ENCODE peak calls at places on chromosomes 2 and 18, in four cellular contexts. E is IMR-90, X is K562, Y is H1. D is an unnamed sample.
A peak's percentile ranks its signal among the peaks of the same experiment; 100 is the strongest.

GRCh38 chr18:60978338-60978737 is 354.9 kb upstream of the CDH20 start:
- DNase-seq in E (peak; percentile 38), X (no peak), Y (no peak), D (no peak)

GRCh38 chr2:220104871-220105351 is 477.5 kb downstream of the SLC4A3 start:
- DNase-seq in E (peak; percentile 91), X (peak; percentile 23), Y (no peak), D (peak; percentile 4)

GRCh38 chr2:181178823-181179412 is 198.5 kb downstream of the UBE2E3 start:
- DNase-seq in E (no peak), X (peak; percentile 3), Y (no peak), D (no peak)

GRCh38 chr2:43127941-43128561 is 98.4 kb downstream of the ZFP36L2 start:
- DNase-seq in E (no peak), X (no peak), Y (no peak), D (no peak)

GRCh38 chr2:62203459-62203858 is 7.5 kb downstream of the B3GNT2 start:
- DNase-seq in E (no peak), X (no peak), Y (no peak), D (no peak)

GRCh38 chr2:236712304-236712703 is 142.7 kb downstream of the ACKR3 start:
- DNase-seq in E (peak; percentile 23), X (no peak), Y (no peak), D (no peak)

GRCh38 chr2:176873403-176873802 is 339.2 kb upstream of the HNRNPA3 start:
- DNase-seq in E (peak; percentile 1), X (no peak), Y (no peak), D (no peak)

GRCh38 chr18:6576706-6577375 is 152.7 kb upstream of the ARHGAP28 start:
- DNase-seq in E (no peak), X (no peak), Y (no peak), D (no peak)

GRCh38 chr2:235244497-235245215 is 249.2 kb upstream of the AGAP1 start:
- DNase-seq in E (peak; percentile 15), X (no peak), Y (no peak), D (no peak)

GRCh38 chr18:66560092-66560491 is 43.8 kb downstream of the CDH19 start:
- DNase-seq in E (no peak), X (no peak), Y (no peak), D (no peak)

GRCh38 chr2:40957508-40957907 is 505.6 kb upstream of the SLC8A1 start:
- DNase-seq in E (peak; percentile 6), X (no peak), Y (no peak), D (no peak)

GRCh38 chr18:58858591-58859468 is 5.8 kb upstream of the ZNF532 start:
- DNase-seq in E (no peak), X (no peak), Y (no peak), D (no peak)

GRCh38 chr2:38534746-38535403 is 67.9 kb downstream of the HNRNPLL start:
- DNase-seq in E (no peak), X (no peak), Y (no peak), D (no peak)

GRCh38 chr2:173652731-173653426 is 298.2 kb downstream of the CDCA7 start:
- DNase-seq in E (peak; percentile 96), X (no peak), Y (no peak), D (peak; percentile 83)

GRCh38 chr2:20125164-20125563 is 73.7 kb upstream of the LAPTM4A start:
- DNase-seq in E (no peak), X (no peak), Y (no peak), D (no peak)

GRCh38 chr2:42047488-42048317 is at the start of gene PKDCC:
- DNase-seq in E (peak; percentile 79), X (peak; percentile 77), Y (no peak), D (peak; percentile 84)

GRCh38 chr2:11688222-11689069 is 18.5 kb upstream of the NTSR2 start:
- DNase-seq in E (peak; percentile 65), X (peak; percentile 87), Y (no peak), D (peak; percentile 79)

GRCh38 chr2:29753676-29754444 is 167.5 kb downstream of the ALK start:
- DNase-seq in E (peak; percentile 63), X (no peak), Y (no peak), D (no peak)

GRCh38 chr2:47315490-47315889 is 87.5 kb upstream of the MSH2 start:
- DNase-seq in E (no peak), X (no peak), Y (no peak), D (no peak)

GRCh38 chr2:201900362-201900761 is 94.0 kb downstream of the CDK15 start:
- DNase-seq in E (peak; percentile 45), X (no peak), Y (no peak), D (no peak)

GRCh38 chr2:220346919-220347318 is 719.5 kb downstream of the SLC4A3 start:
- DNase-seq in E (no peak), X (no peak), Y (no peak), D (no peak)

GRCh38 chr2:121197369-121198091 is 87.5 kb downstream of the TFCP2L1 start:
- DNase-seq in E (peak; percentile 35), X (peak; percentile 6), Y (no peak), D (no peak)

GRCh38 chr2:233492738-233493137 is 73.8 kb downstream of the USP40 start:
- DNase-seq in E (no peak), X (no peak), Y (no peak), D (no peak)

GRCh38 chr2:231902598-231902997 is 23.6 kb downstream of the NPPC start:
- DNase-seq in E (no peak), X (no peak), Y (no peak), D (no peak)

GRCh38 chr2:160042054-160042453 is 20.4 kb downstream of the PLA2R1 start:
- DNase-seq in E (no peak), X (no peak), Y (no peak), D (no peak)

GRCh38 chr2:10258326-10258725 is 44.4 kb upstream of the HPCAL1 start:
- DNase-seq in E (no peak), X (no peak), Y (no peak), D (no peak)

GRCh38 chr18:67280843-67281242 is 235.7 kb downstream of the DSEL start:
- DNase-seq in E (no peak), X (no peak), Y (no peak), D (no peak)

GRCh38 chr2:26376799-26377198 is 24.9 kb upstream of the DRC1 start:
- DNase-seq in E (no peak), X (no peak), Y (no peak), D (no peak)

GRCh38 chr18:45517181-45517741 is 98.0 kb upstream of the SLC14A2 start:
- DNase-seq in E (no peak), X (no peak), Y (no peak), D (no peak)

GRCh38 chr2:172178035-172178434 is 75.3 kb upstream of the DLX2 start:
- DNase-seq in E (peak; percentile 73), X (no peak), Y (no peak), D (no peak)

GRCh38 chr2:3242747-3243369 is 134.8 kb downstream of the EIPR1 start:
- DNase-seq in E (peak; percentile 27), X (no peak), Y (no peak), D (no peak)

GRCh38 chr2:85096616-85097015 is 36.6 kb upstream of the TCF7L1 start:
- DNase-seq in E (no peak), X (no peak), Y (no peak), D (no peak)

GRCh38 chr18:25832008-25832604 is 258.3 kb downstream of the SS18 start:
- DNase-seq in E (peak; percentile 61), X (peak; percentile 65), Y (peak; percentile 17), D (peak; percentile 31)

GRCh38 chr2:39851691-39852110 is 72.6 kb upstream of the THUMPD2 start:
- DNase-seq in E (peak; percentile 63), X (no peak), Y (no peak), D (no peak)

GRCh38 chr2:148794558-148794957 is 80.5 kb upstream of the KIF5C start:
- DNase-seq in E (peak; percentile 76), X (no peak), Y (no peak), D (no peak)

GRCh38 chr2:168593713-168594112 is 137.6 kb downstream of the CERS6 start:
- DNase-seq in E (no peak), X (no peak), Y (no peak), D (no peak)

GRCh38 chr2:175877845-175878563 is 124.1 kb downstream of the LNPK start:
- DNase-seq in E (peak; percentile 18), X (no peak), Y (no peak), D (peak; percentile 4)

GRCh38 chr2:226585130-226585561 is 214.5 kb downstream of the IRS1 start:
- DNase-seq in E (no peak), X (no peak), Y (no peak), D (no peak)

GRCh38 chr18:58232674-58233073 is 188.6 kb downstream of the NEDD4L start:
- DNase-seq in E (no peak), X (no peak), Y (no peak), D (no peak)

GRCh38 chr18:57670046-57670445 is 48.4 kb upstream of the NARS1 start:
- DNase-seq in E (no peak), X (no peak), Y (no peak), D (no peak)

GRCh38 chr2:127829845-127830246 is 18.9 kb upstream of the WDR33 start:
- DNase-seq in E (no peak), X (no peak), Y (peak; percentile 27), D (no peak)
- TF ChIP-seq MAFK in E (no peak), X (no peak), Y (no peak), D (no peak)

GRCh38 chr2:68719912-68720311 is 14.7 kb upstream of the ARHGAP25 start:
- DNase-seq in E (no peak), X (no peak), Y (no peak), D (no peak)
- TF ChIP-seq MAFK in E (no peak), X (no peak), Y (no peak), D (no peak)

DNA sequence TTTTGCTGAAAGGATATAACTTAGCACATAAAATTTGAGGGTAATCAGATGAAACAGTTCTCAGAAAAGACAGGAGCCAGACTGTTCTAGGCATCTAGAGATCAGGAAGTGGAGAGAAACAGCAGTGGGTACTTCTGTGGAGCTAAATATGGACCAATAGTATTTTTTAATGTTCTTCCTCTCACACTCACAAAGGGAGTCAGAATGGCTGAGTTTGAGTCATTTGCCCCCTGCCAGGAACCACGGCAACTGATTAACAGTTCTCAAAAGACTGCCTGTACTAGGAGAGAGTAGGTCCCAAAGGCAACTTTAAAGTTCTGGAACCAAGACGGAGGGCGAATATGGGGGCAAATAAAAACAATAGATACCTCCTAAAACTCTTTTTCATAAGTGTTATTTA is 107.5 kb downstream of the GULP1 start:
- DNase-seq in E (peak; percentile 69), X (no peak), Y (no peak), D (no peak)
- TF ChIP-seq MAFK in E (no peak), X (no peak), Y (no peak), D (no peak)

DNA sequence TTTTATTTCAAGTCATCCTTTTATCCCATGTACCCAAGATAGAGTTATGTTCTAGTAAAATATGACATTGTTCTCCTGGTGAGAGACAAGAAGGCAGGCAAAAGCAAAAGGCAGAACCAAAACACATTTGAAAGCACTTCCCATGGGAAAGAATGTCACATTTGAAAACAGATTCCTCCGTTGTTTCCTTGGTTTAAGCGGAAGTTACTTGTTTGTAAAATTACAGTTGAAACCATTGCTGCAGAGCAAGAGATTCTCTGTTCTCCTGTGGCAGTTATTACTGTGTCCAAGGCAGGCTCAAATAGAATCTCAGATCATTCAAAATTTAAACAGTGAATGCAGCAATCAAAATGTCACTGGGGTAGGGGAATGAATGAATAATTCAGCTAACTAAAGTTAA is 149.6 kb downstream of the MTCL1 start:
- DNase-seq in E (peak; percentile 31), X (no peak), Y (no peak), D (no peak)
- TF ChIP-seq MAFK in E (no peak), X (no peak), Y (no peak), D (no peak)

DNA sequence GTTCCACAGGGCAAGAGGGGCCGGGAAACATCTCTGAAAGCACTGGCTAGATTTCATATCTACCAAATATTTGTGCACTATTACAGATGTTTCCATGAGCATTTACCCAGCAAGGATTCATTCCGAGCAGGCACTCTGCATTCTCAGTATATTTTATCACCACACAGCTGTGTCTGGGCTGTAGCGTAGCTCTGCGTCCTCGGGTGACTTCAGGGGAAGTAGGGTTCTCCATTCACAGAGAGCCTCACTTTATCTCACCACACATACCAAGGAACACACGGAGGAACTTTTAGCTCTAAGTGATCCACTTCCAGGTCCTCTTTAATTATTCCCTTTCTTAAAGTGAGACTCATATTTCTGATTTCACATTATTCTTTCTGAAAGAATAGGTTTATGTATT is 3.8 kb downstream of the CCDC195 start:
- DNase-seq in E (peak; percentile 2), X (no peak), Y (no peak), D (no peak)
- TF ChIP-seq MAFK in E (no peak), X (no peak), Y (no peak), D (no peak)